ENCODE peak calls at places on chromosomes 4 and X, in five cellular contexts. Q is H1, O is K562, X is IMR-90, G is GM12878. C is an unnamed sample. For H3K27me3, the result is how much of the 10 kb centered on the place peaks cover.

GRCh38 chrX:115892056-115892708 is 278.4 kb upstream of the AGTR2 start:
- DNase-seq in Q (no peak), O (no peak), X (no peak), G (no peak), C (no peak)

GRCh38 chr4:101599620-101600019 is 190.9 kb upstream of the BANK1 start:
- DNase-seq in Q (no peak), O (no peak), X (peak), G (no peak), C (no peak)

GRCh38 chrX:95063554-95063953 is 1389.5 kb downstream of the FAM133A start:
- DNase-seq in Q (no peak), O (no peak), X (peak), G (no peak), C (no peak)

GRCh38 chr4:8037150-8037769 is 97.6 kb upstream of the AFAP1 start:
- DNase-seq in Q (no peak), O (no peak), X (no peak), G (no peak), C (no peak)

GRCh38 chr4:88458091-88458740 is 1.3 kb downstream of the HERC5 start:
- DNase-seq in Q (no peak), O (no peak), X (no peak), G (no peak), C (no peak)

GRCh38 chr4:160182727-160183126 is 1079.8 kb downstream of the RAPGEF2 start:
- DNase-seq in Q (no peak), O (no peak), X (no peak), G (no peak), C (no peak)

GRCh38 chr4:169115897-169116254 is 105.8 kb upstream of the CBR4 start:
- DNase-seq in Q (no peak), O (no peak), X (peak), G (no peak), C (no peak)

GRCh38 chrX:39654952-39655351 is 442.8 kb downstream of the BCOR start:
- DNase-seq in Q (no peak), O (no peak), X (no peak), G (no peak), C (no peak)

GRCh38 chrX:77731821-77732419 is 54.1 kb downstream of the ATRX start:
- DNase-seq in Q (no peak), O (no peak), X (no peak), G (no peak), C (no peak)

GRCh38 chr4:23023121-23023520 is 330.4 kb downstream of the GBA3 start:
- DNase-seq in Q (no peak), O (no peak), X (no peak), G (no peak), C (no peak)

GRCh38 chr4:182205293-182205692 is 37.9 kb upstream of the TENM3 start:
- DNase-seq in Q (no peak), O (no peak), X (no peak), G (no peak), C (no peak)

GRCh38 chr4:64713256-64713840 is 304.1 kb upstream of the TECRL start:
- DNase-seq in Q (no peak), O (peak), X (peak), G (no peak), C (peak)

GRCh38 chrX:41313419-41313818 is 20.5 kb upstream of the DDX3X start:
- DNase-seq in Q (no peak), O (no peak), X (peak), G (no peak), C (no peak)

DNA sequence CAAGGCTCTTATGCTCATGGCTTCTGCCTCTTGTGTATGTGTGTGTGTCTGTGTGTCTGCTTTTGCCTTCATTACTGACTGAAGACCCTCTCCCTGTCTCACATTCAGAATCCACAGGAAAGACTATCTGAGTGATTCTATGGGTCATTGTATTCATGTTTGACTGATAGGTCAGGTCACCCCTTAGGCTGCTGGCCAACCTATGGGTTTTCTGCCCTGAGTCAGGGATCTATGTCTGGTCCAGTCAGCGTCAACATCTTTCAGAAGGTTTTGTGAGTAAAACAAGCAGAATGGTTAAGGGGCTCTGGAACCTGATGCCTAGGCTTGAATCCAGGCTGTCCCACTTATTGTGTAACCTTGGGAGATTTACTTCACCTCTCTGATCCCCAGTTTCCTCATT is 30.5 kb downstream of the NHSL2 start:
- DNase-seq in Q (no peak), O (no peak), X (peak), G (no peak), C (no peak)
- TF ChIP-seq USF2 in Q (no peak), O (no peak), X (no peak), G (no peak), C (no peak)

GRCh38 chr4:41624765-41625164 is 86.8 kb downstream of the LIMCH1 start:
- DNase-seq in Q (no peak), O (no peak), X (no peak), G (no peak), C (no peak)
- H3K27me3 ChIP-seq in Q (under half), O (under half), X (under half), G (under half), C (under half)

DNA sequence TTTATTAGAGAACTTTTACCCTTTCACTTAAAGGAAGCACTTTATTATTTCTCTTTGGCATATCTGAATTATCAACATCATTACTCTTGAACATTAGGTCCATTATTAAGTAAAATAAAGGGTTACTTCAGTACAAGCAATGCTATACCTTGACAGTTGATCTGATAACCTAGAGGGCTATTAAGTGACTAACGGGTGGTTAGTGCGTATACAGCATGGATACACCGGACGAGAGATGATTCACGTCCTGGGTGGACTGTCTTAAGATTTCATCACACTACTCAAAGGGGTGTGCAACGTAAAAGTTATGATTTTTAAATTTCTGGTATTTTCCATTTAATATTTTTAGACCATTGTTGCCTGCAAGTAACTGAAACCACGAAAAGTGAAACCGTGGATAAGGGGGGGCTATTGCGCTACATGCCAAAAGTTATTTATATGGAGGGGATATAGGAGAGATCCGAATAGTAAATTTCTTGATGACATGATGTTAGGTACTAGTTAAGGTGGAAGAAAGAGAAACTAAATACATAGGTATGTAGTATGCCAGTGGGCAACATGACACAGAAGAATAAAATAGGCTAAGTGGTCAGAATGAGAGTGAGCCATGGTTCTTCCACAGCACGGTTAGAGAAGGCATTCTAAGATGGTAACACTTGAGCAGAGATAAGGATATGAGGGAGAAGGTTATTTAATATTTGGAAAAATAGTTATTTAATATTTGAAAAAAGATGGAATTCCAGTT is 230.8 kb upstream of the ANKRD50 start:
- DNase-seq in Q (no peak), O (no peak), X (no peak), G (no peak), C (no peak)
- TF ChIP-seq USF2 in Q (no peak), O (no peak), X (no peak), G (no peak), C (no peak)

DNA sequence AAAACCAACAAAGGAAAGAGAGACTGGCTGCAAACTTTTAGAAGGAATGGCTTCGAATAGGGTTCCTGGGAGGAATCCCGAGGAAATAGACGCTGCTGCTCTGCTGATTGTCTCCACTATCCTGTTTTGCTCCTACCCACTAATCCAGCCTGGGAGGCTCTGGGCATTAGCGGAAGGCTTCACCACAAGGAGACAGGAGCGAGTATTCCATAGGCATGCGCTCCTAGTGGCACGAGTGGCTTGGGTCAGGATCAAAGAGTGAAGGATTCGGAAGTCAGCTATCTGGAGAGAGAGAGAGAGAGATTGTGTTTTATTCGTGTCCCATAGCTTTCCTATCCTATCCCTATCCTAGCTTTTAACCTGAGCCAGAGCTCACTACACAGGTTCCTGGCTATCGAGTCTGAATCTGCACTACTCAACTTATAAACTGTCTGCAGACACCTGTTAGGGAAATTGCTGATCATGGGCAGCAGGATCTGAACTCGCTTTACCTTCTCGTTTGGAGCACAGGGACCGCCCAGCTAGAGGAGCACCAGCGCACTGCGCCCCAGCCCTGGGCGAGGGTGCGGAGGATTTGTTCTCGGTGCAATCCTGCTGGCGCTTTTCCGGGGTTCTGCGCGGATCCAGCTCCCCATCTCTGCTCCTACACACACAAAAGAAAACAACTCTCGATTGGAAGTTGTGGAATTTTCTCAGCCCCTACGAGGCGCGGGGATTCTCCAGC is 740 bp upstream of the NPY2R start:
- DNase-seq in Q (peak), O (no peak), X (no peak), G (no peak), C (peak)
- H3K27me3 ChIP-seq in Q (under half), O (under half), X (under half), G (under half), C (under half)

GRCh38 chrX:116961872-116962582 is 499.3 kb upstream of the CT83 start:
- DNase-seq in Q (no peak), O (no peak), X (no peak), G (no peak), C (peak)
- TF ChIP-seq USF2 in Q (no peak), O (no peak), X (no peak), G (no peak), C (no peak)

GRCh38 chrX:10483191-10483808 is 137.1 kb downstream of the MID1 start:
- DNase-seq in Q (no peak), O (no peak), X (no peak), G (no peak), C (no peak)

GRCh38 chrX:10486373-10486772 is 134.0 kb downstream of the MID1 start:
- DNase-seq in Q (no peak), O (no peak), X (peak), G (no peak), C (no peak)

GRCh38 chrX:10484683-10485247 is 135.6 kb downstream of the MID1 start:
- DNase-seq in Q (no peak), O (no peak), X (peak), G (no peak), C (no peak)

GRCh38 chrX:10482708-10483107 is 137.7 kb downstream of the MID1 start:
- DNase-seq in Q (no peak), O (no peak), X (no peak), G (no peak), C (no peak)

GRCh38 chrX:10485331-10485730 is 135.1 kb downstream of the MID1 start:
- DNase-seq in Q (no peak), O (no peak), X (peak), G (no peak), C (no peak)
- H3K27me3 ChIP-seq in Q (under half), O (under half), X (under half), G (under half), C (under half)

GRCh38 chr4:52199574-52200338 is 148.7 kb downstream of the SPATA18 start:
- DNase-seq in Q (no peak), O (no peak), X (peak), G (no peak), C (no peak)
- TF ChIP-seq USF2 in Q (no peak), O (no peak), X (no peak), G (no peak), C (no peak)

DNA sequence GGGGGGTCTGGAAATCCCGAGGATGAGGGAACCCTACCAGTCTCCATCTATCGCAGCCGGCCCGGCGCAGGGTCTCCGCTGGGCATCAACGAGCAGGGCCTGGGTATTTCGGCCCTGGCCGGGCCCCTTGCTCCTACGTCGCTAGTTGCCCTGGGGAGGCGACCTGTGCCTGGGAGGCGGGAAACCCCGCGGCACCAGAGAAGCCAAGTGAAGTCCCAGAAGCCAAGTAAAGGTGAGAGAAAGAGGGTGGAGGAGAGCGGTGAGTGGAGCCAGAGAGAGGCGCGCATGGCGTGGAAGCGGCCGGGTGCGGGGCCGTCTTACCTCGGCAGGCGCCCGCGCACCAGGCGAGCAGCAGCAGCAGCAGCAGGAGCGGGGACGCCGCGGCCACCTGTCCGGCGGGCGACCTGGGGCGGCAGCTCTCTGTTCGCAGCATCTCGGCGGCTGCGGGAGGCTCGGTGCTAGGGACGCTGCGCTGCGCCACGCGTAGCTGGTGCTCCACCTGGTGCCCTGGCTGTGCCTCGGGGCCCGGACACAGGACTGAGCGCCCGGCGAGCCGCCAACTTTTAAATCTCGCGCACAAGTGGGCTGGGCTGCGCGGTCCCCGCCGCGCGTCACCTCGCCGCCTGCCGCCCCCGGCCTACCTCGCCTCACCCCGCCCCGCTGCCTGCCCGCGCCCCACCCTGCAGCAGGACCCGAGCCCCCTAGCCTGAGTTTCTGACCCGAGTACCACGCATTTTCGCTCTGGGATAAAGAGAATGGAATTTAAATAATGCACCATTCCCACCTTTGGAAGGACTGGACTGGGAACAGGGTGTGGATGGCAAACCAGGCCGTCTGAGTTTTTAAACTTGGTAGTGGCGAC is at the start of gene NMU:
- DNase-seq in Q (no peak), O (peak), X (no peak), G (no peak), C (peak)
- H3K27me3 ChIP-seq in Q (under half), O (under half), X (under half), G (under half), C (under half)